ENCODE peak calls at places on chromosomes 12 and 14, in five cellular contexts. G, N, X, Z and K are unnamed samples.

GRCh38 chr12:108392284-108392683 is 53.2 kb upstream of the CMKLR1 start:
- DNase-seq in G (no peak), N (no peak), X (no peak), Z (no peak), K (no peak)

GRCh38 chr14:64113279-64113678 is 180.9 kb downstream of the ESR2 start:
- DNase-seq in G (no peak), N (peak; percentile 51), X (no peak), Z (peak; percentile 41), K (no peak)

GRCh38 chr12:111063296-111064026 is 143.1 kb upstream of the MYL2 start:
- DNase-seq in G (no peak), N (no peak), X (peak; percentile 70), Z (no peak), K (no peak)

GRCh38 chr12:28563926-28564325 is 373.7 kb downstream of the CCDC91 start:
- DNase-seq in G (no peak), N (no peak), X (no peak), Z (no peak), K (no peak)

GRCh38 chr14:54475911-54476310 is 12.9 kb downstream of the GMFB start:
- DNase-seq in G (no peak), N (no peak), X (no peak), Z (no peak), K (no peak)

GRCh38 chr12:86006727-86007126 is 132.6 kb downstream of the NTS start:
- DNase-seq in G (no peak), N (peak; percentile 32), X (no peak), Z (no peak), K (no peak)

GRCh38 chr12:109767991-109768900 is 54.6 kb downstream of the FAM222A start:
- DNase-seq in G (no peak), N (no peak), X (no peak), Z (no peak), K (no peak)

GRCh38 chr12:54304187-54304810 is 3.5 kb upstream of the NFE2 start:
- DNase-seq in G (no peak), N (peak; percentile 28), X (peak; percentile 92), Z (peak; percentile 76), K (no peak)

GRCh38 chr12:70645494-70646317 is 8.5 kb upstream of the PTPRB start:
- DNase-seq in G (peak; percentile 39), N (peak; percentile 97), X (peak; percentile 84), Z (peak; percentile 63), K (no peak)

GRCh38 chr12:62640910-62641448 is 174.4 kb downstream of the MON2 start:
- DNase-seq in G (no peak), N (peak; percentile 60), X (peak; percentile 60), Z (no peak), K (no peak)

GRCh38 chr14:68685419-68686211 is 107.3 kb downstream of the ZFP36L1 start:
- DNase-seq in G (no peak), N (peak; percentile 99), X (peak; percentile 94), Z (no peak), K (no peak)